ENCODE peak calls at places on chromosomes 16 and 17, in ten cellular contexts. A, C, X, E, I, O, S, Y, W and Q are unnamed samples.

GRCh38 chr17:27546624-27547300 is 84.2 kb upstream of the LGALS9 start:
- DNase-seq in A (peak), C (no peak), X (no peak), E (no peak), I (no peak), O (no peak), S (no peak), Y (no peak), W (no peak), Q (no peak)

GRCh38 chr17:72479113-72479512 is 358.3 kb downstream of the SOX9 start:
- DNase-seq in A (no peak), C (peak), X (no peak), E (no peak), I (no peak), O (no peak), S (no peak), Y (no peak), W (no peak), Q (no peak)

GRCh38 chr17:55811536-55811935 is 60.7 kb downstream of the PCTP start:
- DNase-seq in A (no peak), C (no peak), X (no peak), E (no peak), I (no peak), O (no peak), S (no peak), Y (peak), W (no peak), Q (no peak)

GRCh38 chr17:72338847-72339790 is 218.3 kb downstream of the SOX9 start:
- DNase-seq in A (no peak), C (no peak), X (peak), E (peak), I (peak), O (peak), S (peak), Y (peak), W (no peak), Q (peak)

GRCh38 chr17:41392278-41392677 is 5.1 kb downstream of the KRT31 start:
- DNase-seq in A (no peak), C (no peak), X (no peak), E (no peak), I (no peak), O (peak), S (no peak), Y (no peak), W (no peak), Q (peak)

GRCh38 chr17:71922439-71922838 is 198.4 kb upstream of the SOX9 start:
- DNase-seq in A (peak), C (no peak), X (no peak), E (no peak), I (no peak), O (peak), S (no peak), Y (no peak), W (no peak), Q (no peak)

GRCh38 chr17:31320791-31321190 is 631 bp downstream of the EVI2A start:
- DNase-seq in A (no peak), C (no peak), X (peak), E (no peak), I (no peak), O (no peak), S (no peak), Y (no peak), W (no peak), Q (no peak)

GRCh38 chr16:88772871-88773811 is 11.9 kb downstream of the PIEZO1 start:
- DNase-seq in A (no peak), C (no peak), X (peak), E (no peak), I (no peak), O (peak), S (no peak), Y (peak), W (no peak), Q (peak)

GRCh38 chr17:37176683-37177082 is 199.1 kb upstream of the C17orf78 start:
- DNase-seq in A (no peak), C (no peak), X (no peak), E (no peak), I (no peak), O (peak), S (no peak), Y (no peak), W (no peak), Q (no peak)

GRCh38 chr16:84532299-84532724 is 27.9 kb upstream of the MEAK7 start:
- DNase-seq in A (no peak), C (no peak), X (peak), E (no peak), I (no peak), O (peak), S (peak), Y (peak), W (no peak), Q (peak)

GRCh38 chr16:24572069-24572468 is 32.7 kb downstream of the RBBP6 start:
- DNase-seq in A (no peak), C (no peak), X (no peak), E (no peak), I (no peak), O (no peak), S (no peak), Y (no peak), W (no peak), Q (no peak)

GRCh38 chr16:66905633-66906539 is 12.8 kb downstream of the CDH16 start:
- DNase-seq in A (peak), C (peak), X (no peak), E (no peak), I (peak), O (no peak), S (no peak), Y (peak), W (no peak), Q (no peak)

GRCh38 chr17:79919862-79920720 is 80.9 kb upstream of the CBX4 start:
- DNase-seq in A (no peak), C (no peak), X (no peak), E (no peak), I (no peak), O (no peak), S (no peak), Y (no peak), W (no peak), Q (no peak)

GRCh38 chr17:27241346-27241946 is 52.5 kb upstream of the WSB1 start:
- DNase-seq in A (peak), C (no peak), X (no peak), E (no peak), I (peak), O (no peak), S (no peak), Y (no peak), W (no peak), Q (no peak)